ENCODE peak calls at places on chromosome 1, in eight cellular contexts. P is lower lobe of right lung; F is SK-MEL-5; E is activated CD4-positive, alpha-beta T cell treated with anti-CD3 and anti-CD28 coated beads, Interleukin-2, amount 50 U/mL, for 48 hours; Q is CD8-positive, alpha-beta memory T cell; T is fibroblast of gingiva; O is AG08395; J is effector memory CD4-positive, alpha-beta T cell. I is an unnamed sample.

GRCh38 chr1:29646161-29646775 is 409.9 kb downstream of the PTPRU start:
- DNase-seq in O (no peak), P (no peak), J (no peak), Q (no peak), E (no peak), F (no peak), T (no peak), I (no peak)

GRCh38 chr1:245686006-245686405 is 531.2 kb downstream of the KIF26B start:
- DNase-seq in O (no peak), P (peak), F (no peak), J (no peak), T (no peak), E (no peak), Q (no peak), I (no peak)

GRCh38 chr1:20366766-20367602 is 76.3 kb downstream of the VWA5B1 start:
- DNase-seq in O (peak), Q (no peak), T (no peak), E (peak), P (no peak), F (peak), J (no peak), I (no peak)

GRCh38 chr1:18174016-18174415 is 66.4 kb downstream of the IGSF21 start:
- DNase-seq in T (no peak), E (no peak), Q (no peak), O (no peak), F (no peak), J (no peak), P (no peak), I (no peak)

GRCh38 chr1:175514309-175515001 is 228.9 kb downstream of the TNR start:
- DNase-seq in T (no peak), E (peak), J (no peak), Q (no peak), O (no peak), P (no peak), F (no peak), I (no peak)

GRCh38 chr1:21251773-21252471 is 38.3 kb downstream of the ECE1 start:
- DNase-seq in Q (no peak), J (no peak), T (peak), P (no peak), F (no peak), E (peak), O (peak), I (peak)

GRCh38 chr1:111679541-111679940 is 59.7 kb downstream of the INKA2 start:
- DNase-seq in J (no peak), Q (no peak), P (no peak), O (no peak), F (no peak), T (no peak), E (no peak), I (no peak)

GRCh38 chr1:10664251-10664650 is 132.2 kb downstream of the CASZ1 start:
- DNase-seq in T (no peak), O (no peak), P (no peak), Q (no peak), E (no peak), J (no peak), F (no peak), I (no peak)

GRCh38 chr1:48182441-48182840 is 40.1 kb upstream of the SLC5A9 start:
- DNase-seq in F (no peak), Q (no peak), J (no peak), E (no peak), T (no peak), P (no peak), O (no peak), I (no peak)

GRCh38 chr1:99942723-99943122 is 27.1 kb upstream of the SLC35A3 start:
- DNase-seq in F (no peak), P (no peak), E (no peak), Q (no peak), T (no peak), O (no peak), J (no peak), I (no peak)

GRCh38 chr1:24591781-24592180 is 35.9 kb downstream of the NCMAP start:
- DNase-seq in T (no peak), O (no peak), Q (no peak), J (no peak), E (no peak), F (no peak), P (no peak), I (no peak)

GRCh38 chr1:75630998-75631397 is 20.1 kb upstream of the SLC44A5 start:
- DNase-seq in O (no peak), F (no peak), J (no peak), Q (no peak), P (no peak), E (no peak), T (no peak), I (no peak)